ENCODE peak calls at places on chromosomes 13 and 19, in six cellular contexts. One of them, this sample, is unnamed.
A peak's percentile ranks its signal among the peaks of the same experiment; 100 is the strongest.

GRCh38 chr19:38209671-38210457 is 14.2 kb downstream of the DPF1 start:
- DNase-seq in lower leg skin: peak; percentile 76
- DNase-seq in GM12865: no peak
- DNase-seq in Jurkat, Clone E6-1: no peak
- DNase-seq in activated effector memory CD4-positive, alpha-beta T cell treated with Interleukin-2 at 50 U/mL for 16 hours: no peak
- DNase-seq in OCI-M1: no peak
- DNase-seq in this sample: peak; percentile 23

GRCh38 chr13:66208589-66208988 is 1021.5 kb downstream of the PCDH9 start:
- DNase-seq in lower leg skin: no peak
- DNase-seq in GM12865: no peak
- DNase-seq in Jurkat, Clone E6-1: no peak
- DNase-seq in activated effector memory CD4-positive, alpha-beta T cell treated with Interleukin-2 at 50 U/mL for 16 hours: no peak
- DNase-seq in OCI-M1: no peak
- DNase-seq in this sample: no peak

GRCh38 chr19:1651548-1652394 is 644 bp downstream of the TCF3 start:
- DNase-seq in lower leg skin: no peak
- DNase-seq in GM12865: peak; percentile 52
- DNase-seq in Jurkat, Clone E6-1: no peak
- DNase-seq in activated effector memory CD4-positive, alpha-beta T cell treated with Interleukin-2 at 50 U/mL for 16 hours: peak; percentile 37
- DNase-seq in OCI-M1: peak; percentile 52
- DNase-seq in this sample: no peak

GRCh38 chr19:6767081-6767356 is 216 bp downstream of the SH2D3A start:
- DNase-seq in lower leg skin: no peak
- DNase-seq in GM12865: peak; percentile 72
- DNase-seq in Jurkat, Clone E6-1: no peak
- DNase-seq in activated effector memory CD4-positive, alpha-beta T cell treated with Interleukin-2 at 50 U/mL for 16 hours: no peak
- DNase-seq in OCI-M1: no peak
- DNase-seq in this sample: no peak

GRCh38 chr13:98478134-98479129 is 98.5 kb downstream of the STK24 start:
- DNase-seq in lower leg skin: no peak
- DNase-seq in GM12865: peak; percentile 89
- DNase-seq in Jurkat, Clone E6-1: no peak
- DNase-seq in activated effector memory CD4-positive, alpha-beta T cell treated with Interleukin-2 at 50 U/mL for 16 hours: no peak
- DNase-seq in OCI-M1: no peak
- DNase-seq in this sample: peak; percentile 67

GRCh38 chr19:40778865-40779284 is 828 bp downstream of the RAB4B start:
- DNase-seq in lower leg skin: no peak
- DNase-seq in GM12865: no peak
- DNase-seq in Jurkat, Clone E6-1: no peak
- DNase-seq in activated effector memory CD4-positive, alpha-beta T cell treated with Interleukin-2 at 50 U/mL for 16 hours: no peak
- DNase-seq in OCI-M1: peak; percentile 77
- DNase-seq in this sample: peak; percentile 61

GRCh38 chr19:50548191-50549058 is 19.8 kb downstream of the LRRC4B start:
- DNase-seq in lower leg skin: no peak
- DNase-seq in GM12865: no peak
- DNase-seq in Jurkat, Clone E6-1: no peak
- DNase-seq in activated effector memory CD4-positive, alpha-beta T cell treated with Interleukin-2 at 50 U/mL for 16 hours: no peak
- DNase-seq in OCI-M1: no peak
- DNase-seq in this sample: no peak

GRCh38 chr13:94435604-94436226 is 43.8 kb downstream of the DCT start:
- DNase-seq in lower leg skin: no peak
- DNase-seq in GM12865: peak; percentile 49
- DNase-seq in Jurkat, Clone E6-1: peak; percentile 66
- DNase-seq in activated effector memory CD4-positive, alpha-beta T cell treated with Interleukin-2 at 50 U/mL for 16 hours: no peak
- DNase-seq in OCI-M1: peak; percentile 88
- DNase-seq in this sample: peak; percentile 33

GRCh38 chr19:46967578-46968018 is 52.0 kb upstream of the NPAS1 start:
- DNase-seq in lower leg skin: peak; percentile 74
- DNase-seq in GM12865: peak; percentile 19
- DNase-seq in Jurkat, Clone E6-1: peak; percentile 72
- DNase-seq in activated effector memory CD4-positive, alpha-beta T cell treated with Interleukin-2 at 50 U/mL for 16 hours: peak; percentile 25
- DNase-seq in OCI-M1: no peak
- DNase-seq in this sample: peak; percentile 59

GRCh38 chr13:101623469-101624209 is 171.2 kb downstream of the ITGBL1 start:
- DNase-seq in lower leg skin: no peak
- DNase-seq in GM12865: no peak
- DNase-seq in Jurkat, Clone E6-1: no peak
- DNase-seq in activated effector memory CD4-positive, alpha-beta T cell treated with Interleukin-2 at 50 U/mL for 16 hours: no peak
- DNase-seq in OCI-M1: peak; percentile 21
- DNase-seq in this sample: no peak

GRCh38 chr19:55454787-55455243 is 6.6 kb downstream of the ISOC2 start:
- DNase-seq in lower leg skin: no peak
- DNase-seq in GM12865: peak; percentile 59
- DNase-seq in Jurkat, Clone E6-1: peak; percentile 44
- DNase-seq in activated effector memory CD4-positive, alpha-beta T cell treated with Interleukin-2 at 50 U/mL for 16 hours: peak; percentile 26
- DNase-seq in OCI-M1: peak; percentile 75
- DNase-seq in this sample: peak; percentile 37

GRCh38 chr19:40365613-40366401 is 17.3 kb downstream of the PLD3 start:
- DNase-seq in lower leg skin: peak; percentile 35
- DNase-seq in GM12865: peak; percentile 64
- DNase-seq in Jurkat, Clone E6-1: no peak
- DNase-seq in activated effector memory CD4-positive, alpha-beta T cell treated with Interleukin-2 at 50 U/mL for 16 hours: no peak
- DNase-seq in OCI-M1: peak; percentile 69
- DNase-seq in this sample: peak; percentile 67

GRCh38 chr13:76292031-76292430 is 594.2 kb downstream of the KCTD12 start:
- DNase-seq in lower leg skin: no peak
- DNase-seq in GM12865: no peak
- DNase-seq in Jurkat, Clone E6-1: no peak
- DNase-seq in activated effector memory CD4-positive, alpha-beta T cell treated with Interleukin-2 at 50 U/mL for 16 hours: no peak
- DNase-seq in OCI-M1: no peak
- DNase-seq in this sample: no peak

GRCh38 chr19:45103625-45104319 is 10.8 kb downstream of the PPP1R37 start:
- DNase-seq in lower leg skin: no peak
- DNase-seq in GM12865: no peak
- DNase-seq in Jurkat, Clone E6-1: no peak
- DNase-seq in activated effector memory CD4-positive, alpha-beta T cell treated with Interleukin-2 at 50 U/mL for 16 hours: no peak
- DNase-seq in OCI-M1: no peak
- DNase-seq in this sample: no peak

GRCh38 chr19:15115080-15115479 is 7.9 kb downstream of the SYDE1 start:
- DNase-seq in lower leg skin: no peak
- DNase-seq in GM12865: no peak
- DNase-seq in Jurkat, Clone E6-1: no peak
- DNase-seq in activated effector memory CD4-positive, alpha-beta T cell treated with Interleukin-2 at 50 U/mL for 16 hours: no peak
- DNase-seq in OCI-M1: no peak
- DNase-seq in this sample: no peak

GRCh38 chr19:10505583-10506229 is 2.5 kb upstream of the KEAP1 start:
- DNase-seq in lower leg skin: peak; percentile 70
- DNase-seq in GM12865: peak; percentile 85
- DNase-seq in Jurkat, Clone E6-1: peak; percentile 79
- DNase-seq in activated effector memory CD4-positive, alpha-beta T cell treated with Interleukin-2 at 50 U/mL for 16 hours: peak; percentile 73
- DNase-seq in OCI-M1: peak; percentile 97
- DNase-seq in this sample: peak; percentile 74

GRCh38 chr13:113625965-113626661 is 31.9 kb downstream of the ATP4B start:
- DNase-seq in lower leg skin: no peak
- DNase-seq in GM12865: no peak
- DNase-seq in Jurkat, Clone E6-1: no peak
- DNase-seq in activated effector memory CD4-positive, alpha-beta T cell treated with Interleukin-2 at 50 U/mL for 16 hours: no peak
- DNase-seq in OCI-M1: no peak
- DNase-seq in this sample: no peak

GRCh38 chr13:51797664-51798488 is 6.1 kb downstream of the DHRS12 start:
- DNase-seq in lower leg skin: no peak
- DNase-seq in GM12865: peak; percentile 84
- DNase-seq in Jurkat, Clone E6-1: peak; percentile 64
- DNase-seq in activated effector memory CD4-positive, alpha-beta T cell treated with Interleukin-2 at 50 U/mL for 16 hours: peak; percentile 43
- DNase-seq in OCI-M1: peak; percentile 60
- DNase-seq in this sample: peak; percentile 20

GRCh38 chr13:30857018-30857417 is 49.1 kb upstream of the MEDAG start:
- DNase-seq in lower leg skin: no peak
- DNase-seq in GM12865: no peak
- DNase-seq in Jurkat, Clone E6-1: no peak
- DNase-seq in activated effector memory CD4-positive, alpha-beta T cell treated with Interleukin-2 at 50 U/mL for 16 hours: no peak
- DNase-seq in OCI-M1: no peak
- DNase-seq in this sample: no peak

GRCh38 chr13:46286972-46287371 is 75.2 kb downstream of the LRRC63 start:
- DNase-seq in lower leg skin: no peak
- DNase-seq in GM12865: no peak
- DNase-seq in Jurkat, Clone E6-1: no peak
- DNase-seq in activated effector memory CD4-positive, alpha-beta T cell treated with Interleukin-2 at 50 U/mL for 16 hours: no peak
- DNase-seq in OCI-M1: no peak
- DNase-seq in this sample: no peak

GRCh38 chr13:70874646-70875045 is 766.4 kb upstream of the KLHL1 start:
- DNase-seq in lower leg skin: no peak
- DNase-seq in GM12865: no peak
- DNase-seq in Jurkat, Clone E6-1: no peak
- DNase-seq in activated effector memory CD4-positive, alpha-beta T cell treated with Interleukin-2 at 50 U/mL for 16 hours: no peak
- DNase-seq in OCI-M1: no peak
- DNase-seq in this sample: peak; percentile 53

GRCh38 chr13:60312851-60313505 is 84.0 kb upstream of the TDRD3 start:
- DNase-seq in lower leg skin: no peak
- DNase-seq in GM12865: no peak
- DNase-seq in Jurkat, Clone E6-1: no peak
- DNase-seq in activated effector memory CD4-positive, alpha-beta T cell treated with Interleukin-2 at 50 U/mL for 16 hours: no peak
- DNase-seq in OCI-M1: no peak
- DNase-seq in this sample: no peak

GRCh38 chr19:7605490-7606222 is 10.0 kb downstream of the CAMSAP3 start:
- DNase-seq in lower leg skin: no peak
- DNase-seq in GM12865: peak; percentile 67
- DNase-seq in Jurkat, Clone E6-1: peak; percentile 65
- DNase-seq in activated effector memory CD4-positive, alpha-beta T cell treated with Interleukin-2 at 50 U/mL for 16 hours: no peak
- DNase-seq in OCI-M1: peak; percentile 85
- DNase-seq in this sample: peak; percentile 75